ENCODE peak calls at places on chromosome 19, in five cellular contexts. One of them, this sample, is unnamed.

GRCh38 chr19:38262585-38263268 is 1.6 kb upstream of the SPINT2 start:
- DNase-seq in fibroblast of pulmonary artery: no peak
- DNase-seq in cardiac muscle cell: no peak
- DNase-seq in cardiac fibroblast: peak
- DNase-seq in thoracic aorta: no peak
- DNase-seq in this sample: no peak

GRCh38 chr19:27770095-27770494 is 1442.9 kb downstream of the UQCRFS1 start:
- DNase-seq in fibroblast of pulmonary artery: no peak
- DNase-seq in cardiac muscle cell: no peak
- DNase-seq in cardiac fibroblast: no peak
- DNase-seq in thoracic aorta: no peak
- DNase-seq in this sample: no peak

GRCh38 chr19:43407416-43408005 is 7.2 kb upstream of the TEX101 start:
- DNase-seq in fibroblast of pulmonary artery: no peak
- DNase-seq in cardiac muscle cell: no peak
- DNase-seq in cardiac fibroblast: no peak
- DNase-seq in thoracic aorta: no peak
- DNase-seq in this sample: no peak

GRCh38 chr19:50906217-50906616 is 5.0 kb downstream of the KLK4 start:
- DNase-seq in thoracic aorta: no peak
- DNase-seq in cardiac muscle cell: peak
- DNase-seq in fibroblast of pulmonary artery: peak
- DNase-seq in cardiac fibroblast: no peak
- DNase-seq in this sample: no peak

GRCh38 chr19:16315825-16316505 is 8.7 kb upstream of the KLF2 start:
- DNase-seq in cardiac muscle cell: peak
- DNase-seq in cardiac fibroblast: peak
- DNase-seq in fibroblast of pulmonary artery: peak
- DNase-seq in thoracic aorta: no peak
- DNase-seq in this sample: no peak

GRCh38 chr19:39752390-39752789 is 14.6 kb upstream of the CLC start:
- DNase-seq in thoracic aorta: no peak
- DNase-seq in cardiac muscle cell: no peak
- DNase-seq in cardiac fibroblast: no peak
- DNase-seq in fibroblast of pulmonary artery: no peak
- DNase-seq in this sample: no peak

GRCh38 chr19:38952395-38953165 is 21.8 kb downstream of the MRPS12 start:
- DNase-seq in cardiac fibroblast: no peak
- DNase-seq in cardiac muscle cell: peak
- DNase-seq in thoracic aorta: no peak
- DNase-seq in fibroblast of pulmonary artery: peak
- DNase-seq in this sample: no peak

GRCh38 chr19:46600393-46601317 is 475 bp upstream of the CALM3 start:
- DNase-seq in fibroblast of pulmonary artery: peak
- DNase-seq in cardiac muscle cell: peak
- DNase-seq in cardiac fibroblast: peak
- DNase-seq in thoracic aorta: peak
- DNase-seq in this sample: peak

GRCh38 chr19:19661675-19662251 is 1.7 kb downstream of the ATP13A1 start:
- DNase-seq in cardiac fibroblast: no peak
- DNase-seq in thoracic aorta: no peak
- DNase-seq in cardiac muscle cell: no peak
- DNase-seq in fibroblast of pulmonary artery: no peak
- DNase-seq in this sample: no peak

GRCh38 chr19:34662919-34663318 is 14.0 kb downstream of the SCGB2B2 start:
- DNase-seq in thoracic aorta: no peak
- DNase-seq in cardiac muscle cell: peak
- DNase-seq in cardiac fibroblast: peak
- DNase-seq in fibroblast of pulmonary artery: peak
- DNase-seq in this sample: no peak

GRCh38 chr19:16200038-16200775 is 2.5 kb downstream of the AP1M1 start:
- DNase-seq in cardiac muscle cell: peak
- DNase-seq in thoracic aorta: no peak
- DNase-seq in fibroblast of pulmonary artery: peak
- DNase-seq in cardiac fibroblast: peak
- DNase-seq in this sample: no peak

GRCh38 chr19:46394398-46394797 is 19.0 kb downstream of the CCDC8 start:
- DNase-seq in cardiac fibroblast: peak
- DNase-seq in cardiac muscle cell: peak
- DNase-seq in fibroblast of pulmonary artery: peak
- DNase-seq in thoracic aorta: no peak
- DNase-seq in this sample: no peak

GRCh38 chr19:42068756-42069571 is 1.0 kb downstream of the GRIK5 start:
- DNase-seq in cardiac fibroblast: no peak
- DNase-seq in thoracic aorta: no peak
- DNase-seq in cardiac muscle cell: no peak
- DNase-seq in fibroblast of pulmonary artery: no peak
- DNase-seq in this sample: no peak

GRCh38 chr19:54373781-54374266 is 9.1 kb upstream of the LAIR1 start:
- DNase-seq in fibroblast of pulmonary artery: no peak
- DNase-seq in cardiac muscle cell: no peak
- DNase-seq in thoracic aorta: no peak
- DNase-seq in cardiac fibroblast: no peak
- DNase-seq in this sample: no peak

GRCh38 chr19:3944018-3944721 is 11.3 kb downstream of the NMRK2 start:
- DNase-seq in thoracic aorta: no peak
- DNase-seq in fibroblast of pulmonary artery: no peak
- DNase-seq in cardiac muscle cell: no peak
- DNase-seq in cardiac fibroblast: no peak
- DNase-seq in this sample: no peak

GRCh38 chr19:35052599-35053190 is 11.2 kb downstream of the HPN start:
- DNase-seq in cardiac fibroblast: no peak
- DNase-seq in fibroblast of pulmonary artery: no peak
- DNase-seq in thoracic aorta: no peak
- DNase-seq in cardiac muscle cell: no peak
- DNase-seq in this sample: no peak

GRCh38 chr19:35138305-35138799 is 272 bp upstream of the FXYD1 start:
- DNase-seq in fibroblast of pulmonary artery: no peak
- DNase-seq in thoracic aorta: no peak
- DNase-seq in cardiac muscle cell: peak
- DNase-seq in cardiac fibroblast: no peak
- DNase-seq in this sample: no peak

GRCh38 chr19:47032171-47032811 is 12.7 kb downstream of the NPAS1 start:
- DNase-seq in fibroblast of pulmonary artery: no peak
- DNase-seq in cardiac fibroblast: no peak
- DNase-seq in cardiac muscle cell: peak
- DNase-seq in thoracic aorta: no peak
- DNase-seq in this sample: peak

GRCh38 chr19:38388310-38389100 is at the start of gene SPRED3:
- DNase-seq in thoracic aorta: no peak
- DNase-seq in cardiac muscle cell: peak
- DNase-seq in cardiac fibroblast: no peak
- DNase-seq in fibroblast of pulmonary artery: no peak
- DNase-seq in this sample: no peak

GRCh38 chr19:58317481-58318072 is 9.2 kb upstream of the ZSCAN22 start:
- DNase-seq in cardiac fibroblast: peak
- DNase-seq in fibroblast of pulmonary artery: peak
- DNase-seq in cardiac muscle cell: peak
- DNase-seq in thoracic aorta: no peak
- DNase-seq in this sample: no peak

GRCh38 chr19:3146677-3147100 is 10.9 kb downstream of the GNA15 start:
- DNase-seq in cardiac fibroblast: no peak
- DNase-seq in thoracic aorta: no peak
- DNase-seq in fibroblast of pulmonary artery: no peak
- DNase-seq in cardiac muscle cell: no peak
- DNase-seq in this sample: peak

GRCh38 chr19:31185261-31185660 is 164.0 kb downstream of the TSHZ3 start:
- DNase-seq in thoracic aorta: no peak
- DNase-seq in cardiac fibroblast: peak
- DNase-seq in cardiac muscle cell: peak
- DNase-seq in fibroblast of pulmonary artery: peak
- DNase-seq in this sample: no peak

GRCh38 chr19:38669532-38669931 is 22.1 kb downstream of the ACTN4 start:
- DNase-seq in thoracic aorta: no peak
- DNase-seq in cardiac fibroblast: no peak
- DNase-seq in fibroblast of pulmonary artery: no peak
- DNase-seq in cardiac muscle cell: no peak
- DNase-seq in this sample: no peak

GRCh38 chr19:53879145-53880037 is 2.6 kb upstream of the PRKCG start:
- DNase-seq in thoracic aorta: peak
- DNase-seq in cardiac fibroblast: peak
- DNase-seq in fibroblast of pulmonary artery: peak
- DNase-seq in cardiac muscle cell: peak
- DNase-seq in this sample: peak

GRCh38 chr19:3368848-3369336 is 2.5 kb downstream of the NFIC start:
- DNase-seq in fibroblast of pulmonary artery: peak
- DNase-seq in cardiac fibroblast: peak
- DNase-seq in cardiac muscle cell: peak
- DNase-seq in thoracic aorta: no peak
- DNase-seq in this sample: no peak

GRCh38 chr19:53294786-53295441 is 27.4 kb upstream of the VN1R4 start:
- DNase-seq in cardiac fibroblast: peak
- DNase-seq in thoracic aorta: no peak
- DNase-seq in cardiac muscle cell: no peak
- DNase-seq in fibroblast of pulmonary artery: no peak
- DNase-seq in this sample: no peak

GRCh38 chr19:36605839-36606478 is 846 bp downstream of the ZNF382 start:
- DNase-seq in fibroblast of pulmonary artery: peak
- DNase-seq in cardiac fibroblast: peak
- DNase-seq in thoracic aorta: no peak
- DNase-seq in cardiac muscle cell: no peak
- DNase-seq in this sample: no peak

DNA sequence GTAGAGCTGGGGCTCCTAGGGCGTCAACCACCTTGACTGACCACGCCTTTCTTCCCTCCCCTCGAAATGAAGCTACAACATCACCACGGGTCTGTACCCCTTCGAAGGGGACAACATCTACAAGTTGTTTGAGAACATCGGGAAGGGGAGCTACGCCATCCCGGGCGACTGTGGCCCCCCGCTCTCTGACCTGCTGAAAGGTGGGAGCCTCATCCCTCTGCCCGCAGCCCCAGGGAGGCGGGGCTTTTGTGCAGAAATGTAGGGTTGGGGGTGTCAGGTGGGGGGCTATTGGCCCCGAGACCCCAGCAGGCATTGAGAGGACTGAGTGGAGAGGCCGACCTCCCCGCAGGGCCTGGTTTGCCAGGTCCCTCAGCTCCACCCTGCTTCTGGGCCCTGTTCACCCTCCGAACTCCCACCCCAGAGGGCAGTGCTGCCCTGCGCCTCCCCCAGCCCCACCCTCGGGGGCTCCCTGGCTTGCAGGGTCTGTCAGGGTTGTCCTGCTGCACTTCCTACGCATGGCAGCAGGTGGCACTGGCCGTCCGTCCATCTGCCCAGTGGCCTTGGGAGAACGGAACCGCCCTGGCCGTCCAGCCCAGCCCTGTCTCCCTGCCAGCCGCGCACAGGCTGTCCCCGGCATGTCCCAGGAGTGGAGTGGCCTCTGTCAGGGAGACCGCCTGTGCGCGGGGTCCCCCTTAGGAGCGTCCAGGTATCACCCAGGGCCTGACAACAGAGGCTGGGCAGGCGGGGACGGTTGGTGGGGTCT is 15.7 kb downstream of the STK11 start:
- DNase-seq in thoracic aorta: no peak
- DNase-seq in cardiac muscle cell: peak
- DNase-seq in fibroblast of pulmonary artery: peak
- DNase-seq in cardiac fibroblast: peak
- DNase-seq in this sample: no peak
- TF ChIP-seq CTCF in thoracic aorta: peak
- TF ChIP-seq CTCF in cardiac muscle cell: peak
- TF ChIP-seq CTCF in fibroblast of pulmonary artery: peak
- TF ChIP-seq CTCF in cardiac fibroblast: peak
- TF ChIP-seq CTCF in this sample: no peak

GRCh38 chr19:5995606-5996005 is 17.7 kb upstream of the RANBP3 start:
- DNase-seq in cardiac muscle cell: no peak
- DNase-seq in thoracic aorta: no peak
- DNase-seq in fibroblast of pulmonary artery: no peak
- DNase-seq in cardiac fibroblast: no peak
- DNase-seq in this sample: no peak

GRCh38 chr19:5996102-5996501 is 18.2 kb upstream of the RANBP3 start:
- DNase-seq in fibroblast of pulmonary artery: no peak
- DNase-seq in thoracic aorta: no peak
- DNase-seq in cardiac fibroblast: no peak
- DNase-seq in cardiac muscle cell: no peak
- DNase-seq in this sample: no peak

GRCh38 chr19:5996598-5997320 is 18.8 kb upstream of the RANBP3 start:
- DNase-seq in fibroblast of pulmonary artery: no peak
- DNase-seq in thoracic aorta: no peak
- DNase-seq in cardiac fibroblast: no peak
- DNase-seq in cardiac muscle cell: no peak
- DNase-seq in this sample: no peak

GRCh38 chr19:5999693-6000092 is 21.8 kb upstream of the RANBP3 start:
- DNase-seq in thoracic aorta: no peak
- DNase-seq in cardiac muscle cell: no peak
- DNase-seq in fibroblast of pulmonary artery: no peak
- DNase-seq in cardiac fibroblast: no peak
- DNase-seq in this sample: no peak

GRCh38 chr19:5997371-5997770 is 19.4 kb upstream of the RANBP3 start:
- DNase-seq in fibroblast of pulmonary artery: no peak
- DNase-seq in cardiac fibroblast: no peak
- DNase-seq in cardiac muscle cell: no peak
- DNase-seq in thoracic aorta: no peak
- DNase-seq in this sample: no peak
- TF ChIP-seq CTCF in fibroblast of pulmonary artery: peak
- TF ChIP-seq CTCF in cardiac fibroblast: peak
- TF ChIP-seq CTCF in cardiac muscle cell: no peak
- TF ChIP-seq CTCF in thoracic aorta: no peak
- TF ChIP-seq CTCF in this sample: no peak

GRCh38 chr19:13842294-13843103 is 34.4 kb upstream of the NANOS3 start:
- DNase-seq in fibroblast of pulmonary artery: peak
- DNase-seq in cardiac fibroblast: peak
- DNase-seq in thoracic aorta: peak
- DNase-seq in cardiac muscle cell: peak
- DNase-seq in this sample: peak
- TF ChIP-seq CTCF in fibroblast of pulmonary artery: no peak
- TF ChIP-seq CTCF in cardiac fibroblast: no peak
- TF ChIP-seq CTCF in thoracic aorta: no peak
- TF ChIP-seq CTCF in cardiac muscle cell: no peak
- TF ChIP-seq CTCF in this sample: no peak

GRCh38 chr19:45103625-45104319 is 10.8 kb downstream of the PPP1R37 start:
- DNase-seq in cardiac fibroblast: no peak
- DNase-seq in fibroblast of pulmonary artery: no peak
- DNase-seq in thoracic aorta: no peak
- DNase-seq in cardiac muscle cell: no peak
- DNase-seq in this sample: no peak
- TF ChIP-seq CTCF in cardiac fibroblast: peak
- TF ChIP-seq CTCF in fibroblast of pulmonary artery: no peak
- TF ChIP-seq CTCF in thoracic aorta: no peak
- TF ChIP-seq CTCF in cardiac muscle cell: no peak
- TF ChIP-seq CTCF in this sample: no peak

GRCh38 chr19:49214701-49215100 is 57.1 kb downstream of the TRPM4 start:
- DNase-seq in cardiac muscle cell: no peak
- DNase-seq in thoracic aorta: no peak
- DNase-seq in cardiac fibroblast: no peak
- DNase-seq in fibroblast of pulmonary artery: no peak
- DNase-seq in this sample: no peak
- TF ChIP-seq CTCF in cardiac muscle cell: no peak
- TF ChIP-seq CTCF in thoracic aorta: no peak
- TF ChIP-seq CTCF in cardiac fibroblast: no peak
- TF ChIP-seq CTCF in fibroblast of pulmonary artery: no peak
- TF ChIP-seq CTCF in this sample: no peak

GRCh38 chr19:13621413-13621812 is 115.1 kb upstream of the CACNA1A start:
- DNase-seq in fibroblast of pulmonary artery: peak
- DNase-seq in thoracic aorta: no peak
- DNase-seq in cardiac muscle cell: peak
- DNase-seq in cardiac fibroblast: peak
- DNase-seq in this sample: no peak
- TF ChIP-seq CTCF in fibroblast of pulmonary artery: no peak
- TF ChIP-seq CTCF in thoracic aorta: no peak
- TF ChIP-seq CTCF in cardiac muscle cell: no peak
- TF ChIP-seq CTCF in cardiac fibroblast: peak
- TF ChIP-seq CTCF in this sample: no peak

GRCh38 chr19:33373701-33374405 is at the start of gene CEBPG:
- DNase-seq in cardiac fibroblast: peak
- DNase-seq in fibroblast of pulmonary artery: peak
- DNase-seq in thoracic aorta: no peak
- DNase-seq in cardiac muscle cell: peak
- DNase-seq in this sample: no peak
- TF ChIP-seq CTCF in cardiac fibroblast: no peak
- TF ChIP-seq CTCF in fibroblast of pulmonary artery: no peak
- TF ChIP-seq CTCF in thoracic aorta: no peak
- TF ChIP-seq CTCF in cardiac muscle cell: no peak
- TF ChIP-seq CTCF in this sample: no peak